ENCODE peak calls at places on chromosomes 3 and 15, in ten cellular contexts. One of them, this sample, is unnamed.

GRCh38 chr3:50194903-50195500 is 3.6 kb downstream of the GNAT1 start:
- DNase-seq in cardiac muscle cell: no peak
- DNase-seq in HCT116: peak
- DNase-seq in astrocyte: no peak
- DNase-seq in neural progenitor cell: no peak
- DNase-seq in right atrium auricular region: no peak
- DNase-seq in CD8-positive, alpha-beta T cell: no peak
- DNase-seq in AG10803: no peak
- DNase-seq in heart right ventricle: no peak
- DNase-seq in foreskin fibroblast: no peak
- DNase-seq in this sample: no peak

GRCh38 chr3:47601310-47601709 is 22.6 kb upstream of the CSPG5 start:
- DNase-seq in cardiac muscle cell: no peak
- DNase-seq in HCT116: no peak
- DNase-seq in astrocyte: no peak
- DNase-seq in neural progenitor cell: no peak
- DNase-seq in right atrium auricular region: no peak
- DNase-seq in CD8-positive, alpha-beta T cell: no peak
- DNase-seq in AG10803: no peak
- DNase-seq in heart right ventricle: no peak
- DNase-seq in foreskin fibroblast: no peak
- DNase-seq in this sample: no peak

GRCh38 chr3:115927210-115927609 is 303.9 kb downstream of the GAP43 start:
- DNase-seq in cardiac muscle cell: peak
- DNase-seq in HCT116: no peak
- DNase-seq in astrocyte: no peak
- DNase-seq in neural progenitor cell: no peak
- DNase-seq in right atrium auricular region: no peak
- DNase-seq in CD8-positive, alpha-beta T cell: no peak
- DNase-seq in AG10803: no peak
- DNase-seq in heart right ventricle: no peak
- DNase-seq in foreskin fibroblast: no peak
- DNase-seq in this sample: no peak

GRCh38 chr3:45841380-45841700 is 579 bp downstream of the LZTFL1 start:
- DNase-seq in cardiac muscle cell: peak
- DNase-seq in HCT116: no peak
- DNase-seq in astrocyte: peak
- DNase-seq in neural progenitor cell: peak
- DNase-seq in right atrium auricular region: no peak
- DNase-seq in CD8-positive, alpha-beta T cell: no peak
- DNase-seq in AG10803: peak
- DNase-seq in heart right ventricle: no peak
- DNase-seq in foreskin fibroblast: peak
- DNase-seq in this sample: no peak

GRCh38 chr3:13674538-13675185 is 125.7 kb downstream of the FBLN2 start:
- DNase-seq in cardiac muscle cell: no peak
- DNase-seq in HCT116: no peak
- DNase-seq in astrocyte: no peak
- DNase-seq in neural progenitor cell: no peak
- DNase-seq in right atrium auricular region: no peak
- DNase-seq in CD8-positive, alpha-beta T cell: no peak
- DNase-seq in AG10803: no peak
- DNase-seq in heart right ventricle: no peak
- DNase-seq in foreskin fibroblast: no peak
- DNase-seq in this sample: no peak

GRCh38 chr15:42123546-42123945 is 29.2 kb upstream of the PLA2G4D start:
- DNase-seq in cardiac muscle cell: no peak
- DNase-seq in HCT116: no peak
- DNase-seq in astrocyte: no peak
- DNase-seq in neural progenitor cell: no peak
- DNase-seq in right atrium auricular region: peak
- DNase-seq in CD8-positive, alpha-beta T cell: no peak
- DNase-seq in AG10803: no peak
- DNase-seq in heart right ventricle: no peak
- DNase-seq in foreskin fibroblast: no peak
- DNase-seq in this sample: no peak

GRCh38 chr3:124584552-124585391 is 145.5 kb upstream of the UMPS start:
- DNase-seq in cardiac muscle cell: peak
- DNase-seq in HCT116: peak
- DNase-seq in astrocyte: peak
- DNase-seq in neural progenitor cell: peak
- DNase-seq in right atrium auricular region: peak
- DNase-seq in CD8-positive, alpha-beta T cell: no peak
- DNase-seq in AG10803: no peak
- DNase-seq in heart right ventricle: peak
- DNase-seq in foreskin fibroblast: no peak
- DNase-seq in this sample: no peak

GRCh38 chr15:100174532-100174931 is 167.2 kb downstream of the ADAMTS17 start:
- DNase-seq in cardiac muscle cell: no peak
- DNase-seq in HCT116: no peak
- DNase-seq in astrocyte: no peak
- DNase-seq in neural progenitor cell: no peak
- DNase-seq in right atrium auricular region: no peak
- DNase-seq in CD8-positive, alpha-beta T cell: no peak
- DNase-seq in AG10803: no peak
- DNase-seq in heart right ventricle: no peak
- DNase-seq in foreskin fibroblast: no peak
- DNase-seq in this sample: no peak

GRCh38 chr3:113532698-113533533 is 561 bp downstream of the SIDT1 start:
- DNase-seq in cardiac muscle cell: no peak
- DNase-seq in HCT116: no peak
- DNase-seq in astrocyte: no peak
- DNase-seq in neural progenitor cell: peak
- DNase-seq in right atrium auricular region: no peak
- DNase-seq in CD8-positive, alpha-beta T cell: peak
- DNase-seq in AG10803: no peak
- DNase-seq in heart right ventricle: peak
- DNase-seq in foreskin fibroblast: no peak
- DNase-seq in this sample: no peak

GRCh38 chr3:136835817-136836510 is 17.0 kb downstream of the SLC35G2 start:
- DNase-seq in cardiac muscle cell: no peak
- DNase-seq in HCT116: no peak
- DNase-seq in astrocyte: peak
- DNase-seq in neural progenitor cell: no peak
- DNase-seq in right atrium auricular region: no peak
- DNase-seq in CD8-positive, alpha-beta T cell: no peak
- DNase-seq in AG10803: peak
- DNase-seq in heart right ventricle: no peak
- DNase-seq in foreskin fibroblast: no peak
- DNase-seq in this sample: no peak

GRCh38 chr3:13073042-13073906 is at the start of gene IQSEC1:
- DNase-seq in cardiac muscle cell: peak
- DNase-seq in HCT116: no peak
- DNase-seq in astrocyte: no peak
- DNase-seq in neural progenitor cell: peak
- DNase-seq in right atrium auricular region: no peak
- DNase-seq in CD8-positive, alpha-beta T cell: peak
- DNase-seq in AG10803: no peak
- DNase-seq in heart right ventricle: peak
- DNase-seq in foreskin fibroblast: no peak
- DNase-seq in this sample: no peak

GRCh38 chr15:67174864-67175573 is 79.4 kb downstream of the AAGAB start:
- DNase-seq in cardiac muscle cell: no peak
- DNase-seq in HCT116: peak
- DNase-seq in astrocyte: peak
- DNase-seq in neural progenitor cell: no peak
- DNase-seq in right atrium auricular region: no peak
- DNase-seq in CD8-positive, alpha-beta T cell: no peak
- DNase-seq in AG10803: no peak
- DNase-seq in heart right ventricle: no peak
- DNase-seq in foreskin fibroblast: no peak
- DNase-seq in this sample: no peak

DNA sequence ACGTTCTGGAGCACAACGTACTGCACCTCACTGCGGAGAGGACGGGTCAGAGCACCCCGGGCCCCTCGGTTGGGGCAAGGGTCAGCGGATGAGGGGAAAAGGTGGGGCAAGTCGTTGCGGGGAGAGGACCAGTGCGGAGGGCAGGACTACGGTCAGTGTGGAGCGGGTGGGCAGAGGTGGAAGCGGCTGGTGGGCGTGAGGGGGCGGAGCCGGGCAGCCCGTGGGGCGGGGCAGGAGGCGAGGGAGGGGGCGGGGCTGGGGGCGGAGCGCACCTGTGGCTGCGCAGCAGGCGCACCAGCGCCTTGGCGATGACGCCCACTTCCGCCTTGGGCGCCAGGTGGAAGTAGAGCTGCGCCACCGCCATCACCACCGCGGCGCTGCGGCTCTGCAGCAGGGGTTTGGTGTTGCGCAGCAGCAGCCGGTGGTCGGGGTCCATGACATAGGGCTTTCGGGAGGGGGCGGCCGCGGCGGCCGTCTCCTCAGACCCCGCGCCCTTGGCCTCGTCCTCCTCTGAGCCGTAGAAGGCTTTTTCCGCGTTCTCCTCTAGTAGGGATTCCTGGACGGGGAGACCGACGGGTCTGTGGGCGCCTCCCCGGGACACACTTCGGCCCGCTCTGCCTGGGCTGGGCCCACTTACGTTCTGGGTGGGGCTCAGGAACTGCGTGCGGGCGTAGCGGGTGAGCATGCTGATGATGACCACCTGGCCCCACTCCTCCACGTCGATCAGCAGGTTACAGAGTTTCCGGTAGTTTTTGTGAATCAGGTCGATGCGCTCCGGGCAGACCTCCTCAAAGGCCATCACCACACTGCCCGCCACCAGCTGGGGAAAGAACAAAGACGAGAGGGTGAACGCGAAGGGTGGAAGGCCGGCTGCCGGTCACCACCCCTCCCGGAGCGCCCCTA is 29.2 kb downstream of the AP3B2 start:
- DNase-seq in cardiac muscle cell: no peak
- DNase-seq in HCT116: no peak
- DNase-seq in astrocyte: no peak
- DNase-seq in neural progenitor cell: peak
- DNase-seq in right atrium auricular region: no peak
- DNase-seq in CD8-positive, alpha-beta T cell: peak
- DNase-seq in AG10803: no peak
- DNase-seq in heart right ventricle: no peak
- DNase-seq in foreskin fibroblast: no peak
- DNase-seq in this sample: no peak
- TF ChIP-seq CTCF in cardiac muscle cell: no peak
- TF ChIP-seq CTCF in HCT116: no peak
- TF ChIP-seq CTCF in astrocyte: no peak
- TF ChIP-seq CTCF in neural progenitor cell: peak
- TF ChIP-seq CTCF in right atrium auricular region: no peak
- TF ChIP-seq CTCF in CD8-positive, alpha-beta T cell: peak
- TF ChIP-seq CTCF in AG10803: no peak
- TF ChIP-seq CTCF in heart right ventricle: no peak
- TF ChIP-seq CTCF in foreskin fibroblast: no peak
- TF ChIP-seq CTCF in this sample: no peak

GRCh38 chr15:57158997-57159668 is 217.2 kb upstream of the CGNL1 start:
- DNase-seq in cardiac muscle cell: no peak
- DNase-seq in HCT116: no peak
- DNase-seq in astrocyte: no peak
- DNase-seq in neural progenitor cell: no peak
- DNase-seq in right atrium auricular region: no peak
- DNase-seq in CD8-positive, alpha-beta T cell: no peak
- DNase-seq in AG10803: no peak
- DNase-seq in heart right ventricle: no peak
- DNase-seq in foreskin fibroblast: no peak
- DNase-seq in this sample: no peak
- H3K4me3 ChIP-seq in cardiac muscle cell: no peak
- H3K4me3 ChIP-seq in HCT116: no peak
- H3K4me3 ChIP-seq in astrocyte: no peak
- H3K4me3 ChIP-seq in neural progenitor cell: no peak
- H3K4me3 ChIP-seq in right atrium auricular region: no peak
- H3K4me3 ChIP-seq in CD8-positive, alpha-beta T cell: no peak
- H3K4me3 ChIP-seq in AG10803: no peak
- H3K4me3 ChIP-seq in heart right ventricle: no peak
- H3K4me3 ChIP-seq in foreskin fibroblast: no peak
- H3K4me3 ChIP-seq in this sample: no peak

DNA sequence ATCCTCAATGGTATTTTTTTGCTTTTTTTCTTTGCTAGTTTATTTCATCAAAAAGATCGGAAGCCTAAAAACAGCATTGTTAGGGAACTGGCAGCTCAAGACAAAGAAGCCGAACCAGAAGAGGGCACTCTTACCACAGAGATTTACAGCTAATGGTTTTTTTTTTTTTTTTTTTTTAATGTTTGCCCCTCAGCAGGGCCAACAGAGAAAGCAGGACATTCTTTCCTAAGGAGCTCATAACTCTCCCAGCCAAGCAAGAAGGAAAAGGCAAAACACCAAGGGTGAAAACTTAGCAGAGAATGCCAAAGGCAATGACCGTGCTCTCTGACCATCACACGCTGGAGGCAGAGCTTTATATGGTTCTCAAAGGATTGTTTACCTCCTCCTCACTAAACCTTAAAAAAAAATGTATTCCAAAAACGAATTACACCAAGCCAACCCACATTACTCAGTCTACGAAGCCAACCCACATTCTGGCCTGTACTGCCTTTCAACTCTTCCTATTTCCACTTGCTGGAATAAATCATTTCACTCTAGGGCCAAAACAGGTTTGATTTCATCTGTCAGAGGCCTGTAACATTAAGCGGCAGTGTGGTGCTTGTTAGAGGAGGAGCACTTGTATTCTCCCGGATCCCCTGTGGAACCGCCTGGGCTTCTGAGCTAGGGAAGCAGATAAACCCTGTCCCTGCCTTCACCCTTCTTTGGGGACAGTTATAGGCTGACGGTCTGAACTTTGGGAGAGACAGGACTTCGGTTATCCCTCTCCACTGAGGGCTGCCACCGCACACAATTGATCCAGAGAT is 35.6 kb upstream of the GYG1 start:
- DNase-seq in cardiac muscle cell: peak
- DNase-seq in HCT116: peak
- DNase-seq in astrocyte: peak
- DNase-seq in neural progenitor cell: peak
- DNase-seq in right atrium auricular region: peak
- DNase-seq in CD8-positive, alpha-beta T cell: no peak
- DNase-seq in AG10803: peak
- DNase-seq in heart right ventricle: peak
- DNase-seq in foreskin fibroblast: peak
- DNase-seq in this sample: peak
- TF ChIP-seq CTCF in cardiac muscle cell: peak
- TF ChIP-seq CTCF in HCT116: peak
- TF ChIP-seq CTCF in astrocyte: peak
- TF ChIP-seq CTCF in neural progenitor cell: peak
- TF ChIP-seq CTCF in right atrium auricular region: peak
- TF ChIP-seq CTCF in CD8-positive, alpha-beta T cell: peak
- TF ChIP-seq CTCF in AG10803: peak
- TF ChIP-seq CTCF in heart right ventricle: peak
- TF ChIP-seq CTCF in foreskin fibroblast: peak
- TF ChIP-seq CTCF in this sample: peak

DNA sequence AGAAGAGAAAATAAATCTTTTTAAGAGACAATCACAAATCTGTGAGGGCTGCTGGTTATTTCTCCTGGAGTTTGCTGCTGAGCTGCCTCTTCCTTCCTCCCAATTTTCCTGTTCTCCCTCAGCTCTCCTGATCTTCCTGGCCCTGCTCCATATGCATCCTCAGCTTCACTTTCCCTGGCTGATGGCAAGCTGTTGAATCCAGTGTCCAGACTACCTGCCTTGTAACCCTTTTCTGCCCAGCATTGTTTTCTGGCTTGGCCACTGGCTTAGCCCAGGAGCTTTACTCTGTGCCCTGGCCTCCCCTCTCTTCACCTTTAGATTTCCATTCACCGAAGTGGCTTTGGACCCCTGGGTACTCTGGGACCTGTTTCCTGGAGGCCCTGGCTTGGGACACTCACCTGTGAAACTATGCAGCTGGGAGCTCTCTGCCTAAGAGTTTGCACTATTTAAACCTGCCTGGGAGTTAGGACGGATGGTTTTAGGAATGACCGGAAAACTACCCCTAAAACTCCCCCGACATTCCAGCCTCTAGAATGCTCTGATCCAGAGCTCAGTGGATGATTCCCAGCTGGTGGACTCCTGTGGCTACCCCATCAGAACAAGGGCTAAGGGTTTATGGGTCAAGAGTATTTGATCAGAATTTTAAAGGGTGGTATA is 90.0 kb downstream of the RBPMS2 start:
- DNase-seq in cardiac muscle cell: peak
- DNase-seq in HCT116: no peak
- DNase-seq in astrocyte: no peak
- DNase-seq in neural progenitor cell: no peak
- DNase-seq in right atrium auricular region: no peak
- DNase-seq in CD8-positive, alpha-beta T cell: no peak
- DNase-seq in AG10803: no peak
- DNase-seq in heart right ventricle: no peak
- DNase-seq in foreskin fibroblast: no peak
- DNase-seq in this sample: no peak
- H3K4me3 ChIP-seq in cardiac muscle cell: no peak
- H3K4me3 ChIP-seq in HCT116: no peak
- H3K4me3 ChIP-seq in astrocyte: no peak
- H3K4me3 ChIP-seq in neural progenitor cell: no peak
- H3K4me3 ChIP-seq in right atrium auricular region: no peak
- H3K4me3 ChIP-seq in CD8-positive, alpha-beta T cell: no peak
- H3K4me3 ChIP-seq in AG10803: no peak
- H3K4me3 ChIP-seq in heart right ventricle: no peak
- H3K4me3 ChIP-seq in foreskin fibroblast: no peak
- H3K4me3 ChIP-seq in this sample: no peak